ENCODE peak calls at places on chromosomes 6 and 20, in seven cellular contexts. M, R, S, B, U, L and F are unnamed samples.

GRCh38 chr6:133248241-133249001 is 7.3 kb downstream of the EYA4 start:
- DNase-seq in S (peak), M (peak), R (no peak), L (no peak), B (no peak), U (no peak), F (no peak)

GRCh38 chr6:89260832-89261231 is 43.7 kb upstream of the GABRR1 start:
- DNase-seq in B (no peak), R (no peak), L (no peak), M (peak), S (no peak), U (no peak), F (no peak)

GRCh38 chr6:19463925-19464324 is 373.2 kb upstream of the ID4 start:
- DNase-seq in L (no peak), M (no peak), B (no peak), S (no peak), U (no peak), R (no peak), F (no peak)

GRCh38 chr6:132466952-132467351 is 46.0 kb downstream of the STX7 start:
- DNase-seq in S (no peak), L (no peak), R (no peak), U (no peak), M (peak), B (no peak), F (no peak)

GRCh38 chr6:146358341-146359046 is 185.1 kb upstream of the RAB32 start:
- DNase-seq in U (no peak), B (no peak), S (peak), M (peak), L (no peak), R (no peak), F (no peak)

GRCh38 chr6:54474898-54475297 is 166.7 kb downstream of the TINAG start:
- DNase-seq in U (no peak), S (no peak), M (no peak), B (no peak), R (no peak), L (no peak), F (no peak)

GRCh38 chr20:9241232-9241692 is 172.4 kb downstream of the PLCB4 start:
- DNase-seq in S (peak), U (no peak), R (no peak), B (no peak), L (no peak), M (peak), F (no peak)

GRCh38 chr6:25576920-25577319 is 75.1 kb upstream of the SCGN start:
- DNase-seq in S (peak), U (no peak), B (no peak), R (no peak), M (no peak), L (no peak), F (no peak)

GRCh38 chr20:37072293-37073196 is 23.3 kb downstream of the RBL1 start:
- DNase-seq in S (no peak), U (no peak), B (no peak), R (no peak), L (no peak), M (no peak), F (no peak)

GRCh38 chr6:114096553-114097172 is 125.7 kb upstream of the HDAC2 start:
- DNase-seq in S (peak), U (no peak), R (peak), M (peak), L (no peak), B (no peak), F (no peak)

GRCh38 chr6:87806635-87807034 is 104.6 kb upstream of the AKIRIN2 start:
- DNase-seq in U (no peak), M (no peak), L (no peak), B (no peak), R (no peak), S (no peak), F (no peak)

GRCh38 chr6:37007340-37008043 is 2.0 kb downstream of the FGD2 start:
- DNase-seq in R (no peak), S (no peak), B (peak), M (no peak), U (no peak), L (no peak), F (no peak)

GRCh38 chr6:5619249-5619648 is 357.9 kb downstream of the FARS2 start:
- DNase-seq in L (no peak), S (no peak), M (no peak), U (no peak), B (no peak), R (no peak), F (peak)

GRCh38 chr6:15962449-15962764 is 166.5 kb upstream of the MYLIP start:
- DNase-seq in L (no peak), U (no peak), M (peak), R (no peak), S (peak), B (no peak), F (peak)

GRCh38 chr20:12355185-12355584 is 437.5 kb downstream of the BTBD3 start:
- DNase-seq in B (no peak), M (no peak), L (no peak), R (no peak), S (no peak), U (no peak), F (no peak)

GRCh38 chr20:12354725-12355124 is 437.0 kb downstream of the BTBD3 start:
- DNase-seq in S (no peak), M (no peak), L (no peak), U (no peak), B (no peak), R (no peak), F (no peak)

GRCh38 chr20:12358655-12359009 is 440.9 kb downstream of the BTBD3 start:
- DNase-seq in L (no peak), U (no peak), R (no peak), S (no peak), M (peak), B (no peak), F (no peak)

DNA sequence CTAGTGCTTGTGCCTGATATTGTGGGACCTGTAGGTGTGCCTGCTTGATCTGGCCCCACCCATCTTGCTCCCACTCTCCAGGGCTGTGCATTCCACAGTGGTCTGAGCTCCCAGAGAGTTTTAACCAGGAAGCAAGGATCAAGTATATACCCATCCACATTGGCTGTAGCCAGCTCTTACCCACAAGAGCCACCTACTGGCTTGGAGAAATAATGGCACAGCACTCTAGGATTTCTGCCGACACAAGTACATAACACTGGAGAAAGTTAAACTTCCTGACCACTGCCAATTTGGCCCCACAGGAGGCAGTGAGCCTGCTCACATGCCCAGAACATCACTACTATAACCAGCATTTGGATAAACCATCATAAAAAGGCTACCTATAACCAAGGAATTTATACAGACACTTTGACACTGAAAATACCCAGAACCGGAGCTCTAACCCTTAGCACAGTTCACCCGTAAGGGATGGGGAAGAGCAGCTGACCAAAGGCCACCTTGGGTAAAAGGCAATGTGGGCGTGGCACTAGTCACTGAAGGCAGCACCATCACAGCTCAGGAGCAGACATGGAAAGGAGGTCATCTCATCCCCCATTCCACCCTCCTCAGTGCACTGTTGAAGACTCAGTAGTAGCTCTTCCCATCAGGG is 440.4 kb downstream of the BTBD3 start:
- DNase-seq in B (no peak), R (no peak), L (no peak), M (peak), U (no peak), S (no peak), F (no peak)
- TF ChIP-seq CTCF in B (no peak), R (no peak), L (no peak), M (peak), U (peak), S (no peak), F (no peak)

DNA sequence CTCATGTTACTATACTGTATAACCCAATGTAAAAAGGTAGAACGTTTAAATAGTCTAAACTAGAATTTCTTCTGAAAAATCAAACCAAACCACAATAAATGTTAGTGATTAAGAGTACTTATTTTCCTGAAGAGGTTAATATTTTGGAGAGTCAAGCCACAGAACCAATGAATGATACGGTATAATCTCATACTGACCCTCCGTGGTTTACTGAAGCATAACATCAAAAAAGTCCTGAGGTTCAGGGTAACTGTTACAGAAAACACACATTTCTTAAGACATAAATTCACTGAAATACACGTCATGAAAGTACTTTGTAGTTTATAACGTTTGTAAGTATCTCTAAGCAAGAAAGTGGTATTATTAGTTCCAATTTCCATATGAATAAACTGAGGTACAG is 28.9 kb downstream of the ESF1 start:
- DNase-seq in L (no peak), R (no peak), M (peak), B (no peak), U (no peak), S (no peak), F (no peak)
- TF ChIP-seq CTCF in L (no peak), R (no peak), M (peak), B (no peak), U (no peak), S (no peak), F (no peak)

DNA sequence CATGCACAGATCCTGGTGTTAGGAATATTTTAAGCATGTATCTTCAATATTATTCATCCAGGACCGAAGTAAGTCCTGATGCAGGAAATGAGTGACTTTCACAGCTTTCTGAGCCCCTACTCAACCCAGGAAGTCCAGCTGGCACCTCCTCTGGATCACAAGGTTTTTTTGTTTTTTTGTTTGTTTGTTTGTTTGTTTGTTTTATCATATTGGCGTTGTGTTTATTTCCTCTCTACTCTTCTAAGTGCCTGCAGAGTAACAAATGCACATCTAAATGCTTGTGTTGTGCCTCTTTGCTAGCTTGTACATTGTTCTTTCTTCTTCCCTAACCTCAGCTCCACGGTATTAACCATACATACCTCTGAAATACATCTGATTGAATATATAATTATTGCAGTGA is 594.3 kb upstream of the ADGRB3 start:
- DNase-seq in U (no peak), B (no peak), M (no peak), L (no peak), R (no peak), S (no peak), F (no peak)
- TF ChIP-seq CTCF in U (no peak), B (no peak), M (no peak), L (no peak), R (no peak), S (no peak), F (no peak)

GRCh38 chr20:60749804-60750602 is 502.1 kb upstream of the CDH4 start:
- DNase-seq in B (no peak), L (no peak), R (no peak), U (no peak), S (no peak), M (no peak), F (no peak)

GRCh38 chr20:60750909-60751308 is 501.2 kb upstream of the CDH4 start:
- DNase-seq in M (no peak), S (no peak), U (no peak), R (no peak), B (no peak), L (no peak), F (no peak)

GRCh38 chr20:60752741-60753420 is 499.2 kb upstream of the CDH4 start:
- DNase-seq in U (no peak), S (no peak), B (no peak), R (no peak), M (no peak), L (no peak), F (no peak)

GRCh38 chr20:60754866-60755265 is 497.2 kb upstream of the CDH4 start:
- DNase-seq in S (no peak), L (no peak), R (no peak), B (no peak), U (no peak), M (no peak), F (no peak)

DNA sequence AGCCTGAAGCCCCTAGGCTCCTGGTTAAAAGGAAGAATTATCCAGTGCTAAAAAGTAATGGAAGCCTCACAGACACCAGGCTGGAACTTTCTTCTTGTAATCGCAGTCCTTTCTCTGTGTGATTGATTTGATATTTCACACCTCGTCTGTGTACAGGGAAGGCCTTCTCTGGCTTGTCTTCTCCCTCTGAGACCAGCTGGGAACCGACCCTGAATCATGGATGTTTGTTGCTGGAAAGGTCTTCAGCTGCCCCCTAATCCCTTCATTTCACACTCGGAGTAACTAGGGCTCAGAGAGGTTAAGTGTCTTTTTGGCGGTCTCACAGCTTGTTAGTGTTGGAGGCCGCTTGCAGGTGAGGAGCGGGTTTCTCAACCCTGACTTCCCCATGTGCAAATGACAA is 500.2 kb upstream of the CDH4 start:
- DNase-seq in R (no peak), U (no peak), M (no peak), B (no peak), S (no peak), L (no peak), F (no peak)
- TF ChIP-seq CTCF in R (no peak), U (no peak), M (no peak), B (no peak), S (no peak), L (no peak), F (no peak)

GRCh38 chr6:107116923-107117417 is 1.7 kb upstream of the BEND3 start:
- DNase-seq in R (no peak), U (no peak), B (no peak), L (no peak), M (no peak), S (no peak), F (no peak)
- TF ChIP-seq CTCF in R (no peak), U (no peak), B (no peak), L (no peak), M (no peak), S (no peak), F (no peak)